ENCODE peak calls at places on chromosomes 1 and 21, in nine cellular contexts. One of them, this sample, is unnamed. For H3K4me1, the result is how much of the 10 kb centered on the place peaks cover.

GRCh38 chr1:150207278-150207971 is 28.5 kb downstream of the ANP32E start:
- DNase-seq in psoas muscle: no peak
- DNase-seq in lung: no peak
- DNase-seq in GM23248: no peak
- DNase-seq in A549: no peak
- DNase-seq in tibial artery: no peak
- DNase-seq in aorta: no peak
- DNase-seq in upper lobe of right lung: no peak
- DNase-seq in gastrocnemius medialis: no peak
- DNase-seq in this sample: no peak

GRCh38 chr1:237709355-237709754 is 181.4 kb downstream of the ZP4 start:
- DNase-seq in psoas muscle: no peak
- DNase-seq in lung: no peak
- DNase-seq in GM23248: no peak
- DNase-seq in A549: no peak
- DNase-seq in tibial artery: no peak
- DNase-seq in aorta: no peak
- DNase-seq in upper lobe of right lung: no peak
- DNase-seq in gastrocnemius medialis: no peak
- DNase-seq in this sample: no peak

GRCh38 chr1:151756291-151756690 is 7.0 kb downstream of the MRPL9 start:
- DNase-seq in psoas muscle: no peak
- DNase-seq in lung: no peak
- DNase-seq in GM23248: peak
- DNase-seq in A549: no peak
- DNase-seq in tibial artery: no peak
- DNase-seq in aorta: no peak
- DNase-seq in upper lobe of right lung: no peak
- DNase-seq in gastrocnemius medialis: no peak
- DNase-seq in this sample: no peak

GRCh38 chr1:65572701-65573421 is 152.4 kb downstream of the LEPR start:
- DNase-seq in psoas muscle: no peak
- DNase-seq in lung: no peak
- DNase-seq in GM23248: no peak
- DNase-seq in A549: no peak
- DNase-seq in tibial artery: no peak
- DNase-seq in aorta: no peak
- DNase-seq in upper lobe of right lung: no peak
- DNase-seq in gastrocnemius medialis: no peak
- DNase-seq in this sample: no peak

GRCh38 chr21:43911015-43911934 is 46.3 kb downstream of the AGPAT3 start:
- DNase-seq in psoas muscle: no peak
- DNase-seq in lung: peak
- DNase-seq in GM23248: no peak
- DNase-seq in A549: no peak
- DNase-seq in tibial artery: no peak
- DNase-seq in aorta: no peak
- DNase-seq in upper lobe of right lung: peak
- DNase-seq in gastrocnemius medialis: no peak
- DNase-seq in this sample: no peak

GRCh38 chr1:35644204-35644603 is 2.9 kb upstream of the PSMB2 start:
- DNase-seq in psoas muscle: no peak
- DNase-seq in lung: no peak
- DNase-seq in GM23248: no peak
- DNase-seq in A549: no peak
- DNase-seq in tibial artery: no peak
- DNase-seq in aorta: no peak
- DNase-seq in upper lobe of right lung: no peak
- DNase-seq in gastrocnemius medialis: no peak
- DNase-seq in this sample: no peak

GRCh38 chr1:71638081-71638766 is 557.4 kb upstream of the ZRANB2 start:
- DNase-seq in psoas muscle: no peak
- DNase-seq in lung: no peak
- DNase-seq in GM23248: peak
- DNase-seq in A549: no peak
- DNase-seq in tibial artery: no peak
- DNase-seq in aorta: no peak
- DNase-seq in upper lobe of right lung: no peak
- DNase-seq in gastrocnemius medialis: no peak
- DNase-seq in this sample: no peak

GRCh38 chr1:68174173-68175113 is 57.9 kb downstream of the WLS start:
- DNase-seq in psoas muscle: peak
- DNase-seq in lung: peak
- DNase-seq in GM23248: peak
- DNase-seq in A549: peak
- DNase-seq in tibial artery: peak
- DNase-seq in aorta: peak
- DNase-seq in upper lobe of right lung: peak
- DNase-seq in gastrocnemius medialis: peak
- DNase-seq in this sample: peak

GRCh38 chr1:156772222-156772621 is 4.9 kb downstream of the PRCC start:
- DNase-seq in psoas muscle: no peak
- DNase-seq in lung: no peak
- DNase-seq in GM23248: no peak
- DNase-seq in A549: no peak
- DNase-seq in tibial artery: no peak
- DNase-seq in aorta: no peak
- DNase-seq in upper lobe of right lung: no peak
- DNase-seq in gastrocnemius medialis: no peak
- DNase-seq in this sample: no peak

GRCh38 chr1:156776942-156777341 is 9.6 kb downstream of the PRCC start:
- DNase-seq in psoas muscle: no peak
- DNase-seq in lung: no peak
- DNase-seq in GM23248: no peak
- DNase-seq in A549: no peak
- DNase-seq in tibial artery: no peak
- DNase-seq in aorta: no peak
- DNase-seq in upper lobe of right lung: no peak
- DNase-seq in gastrocnemius medialis: no peak
- DNase-seq in this sample: no peak

GRCh38 chr1:156775799-156776198 is 8.5 kb downstream of the PRCC start:
- DNase-seq in psoas muscle: no peak
- DNase-seq in lung: no peak
- DNase-seq in GM23248: no peak
- DNase-seq in A549: no peak
- DNase-seq in tibial artery: no peak
- DNase-seq in aorta: no peak
- DNase-seq in upper lobe of right lung: no peak
- DNase-seq in gastrocnemius medialis: no peak
- DNase-seq in this sample: no peak

GRCh38 chr1:156773607-156774006 is 6.3 kb downstream of the PRCC start:
- DNase-seq in psoas muscle: no peak
- DNase-seq in lung: no peak
- DNase-seq in GM23248: peak
- DNase-seq in A549: peak
- DNase-seq in tibial artery: no peak
- DNase-seq in aorta: no peak
- DNase-seq in upper lobe of right lung: no peak
- DNase-seq in gastrocnemius medialis: no peak
- DNase-seq in this sample: no peak

DNA sequence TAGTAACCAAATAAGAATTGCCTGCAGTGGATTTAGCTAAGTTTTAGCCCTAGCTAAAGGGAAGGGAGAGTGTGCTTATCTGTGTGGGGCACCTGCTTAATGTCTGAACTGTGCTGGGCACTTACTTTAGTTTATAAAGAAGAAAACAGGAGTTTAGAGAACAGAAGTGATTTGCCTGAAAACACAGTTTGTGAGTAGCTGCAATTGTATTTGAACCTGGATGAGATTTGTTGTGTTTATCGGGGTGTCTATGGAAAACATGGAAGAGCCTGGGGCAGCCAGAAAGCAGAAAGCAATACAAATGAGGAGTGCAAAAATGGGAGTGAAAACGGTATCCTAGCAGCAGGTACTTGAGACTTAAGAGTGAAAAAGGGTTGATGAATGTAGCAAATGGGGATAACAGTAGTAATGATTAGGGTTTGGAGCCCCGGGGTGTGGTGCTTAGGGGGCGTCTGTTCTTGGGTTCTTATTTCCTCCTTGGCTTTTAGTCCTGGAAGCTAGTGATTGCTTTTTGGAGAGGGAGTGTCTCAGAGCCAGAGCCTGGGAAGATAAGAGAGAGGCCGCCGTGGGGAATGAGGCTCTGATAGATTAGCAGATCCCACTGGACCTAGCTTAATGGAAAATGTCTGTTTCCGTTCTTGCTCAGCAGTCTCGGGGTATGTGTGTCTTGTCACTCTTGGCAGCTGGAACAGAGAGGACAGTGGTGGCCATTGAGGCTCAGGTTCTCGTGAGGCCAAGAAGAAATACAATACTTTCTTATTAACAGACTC is 5.6 kb downstream of the PRCC start:
- DNase-seq in psoas muscle: no peak
- DNase-seq in lung: no peak
- DNase-seq in GM23248: no peak
- DNase-seq in A549: no peak
- DNase-seq in tibial artery: no peak
- DNase-seq in aorta: no peak
- DNase-seq in upper lobe of right lung: no peak
- DNase-seq in gastrocnemius medialis: no peak
- DNase-seq in this sample: no peak
- H3K4me3 ChIP-seq in psoas muscle: no peak
- H3K4me3 ChIP-seq in lung: no peak
- H3K4me3 ChIP-seq in GM23248: no peak
- H3K4me3 ChIP-seq in A549: no peak
- H3K4me3 ChIP-seq in tibial artery: no peak
- H3K4me3 ChIP-seq in aorta: no peak
- H3K4me3 ChIP-seq in upper lobe of right lung: no peak
- H3K4me3 ChIP-seq in gastrocnemius medialis: no peak
- H3K4me3 ChIP-seq in this sample: no peak

GRCh38 chr1:205664399-205665108 is 15.8 kb downstream of the SLC45A3 start:
- DNase-seq in psoas muscle: no peak
- DNase-seq in lung: no peak
- DNase-seq in GM23248: no peak
- DNase-seq in A549: no peak
- DNase-seq in tibial artery: no peak
- DNase-seq in aorta: no peak
- DNase-seq in upper lobe of right lung: no peak
- DNase-seq in gastrocnemius medialis: no peak
- DNase-seq in this sample: no peak
- H3K4me1 ChIP-seq in psoas muscle: under half
- H3K4me1 ChIP-seq in lung: under half
- H3K4me1 ChIP-seq in GM23248: under half
- H3K4me1 ChIP-seq in A549: under half
- H3K4me1 ChIP-seq in tibial artery: under half
- H3K4me1 ChIP-seq in aorta: under half
- H3K4me1 ChIP-seq in upper lobe of right lung: under half
- H3K4me1 ChIP-seq in gastrocnemius medialis: under half
- H3K4me1 ChIP-seq in this sample: under half

DNA sequence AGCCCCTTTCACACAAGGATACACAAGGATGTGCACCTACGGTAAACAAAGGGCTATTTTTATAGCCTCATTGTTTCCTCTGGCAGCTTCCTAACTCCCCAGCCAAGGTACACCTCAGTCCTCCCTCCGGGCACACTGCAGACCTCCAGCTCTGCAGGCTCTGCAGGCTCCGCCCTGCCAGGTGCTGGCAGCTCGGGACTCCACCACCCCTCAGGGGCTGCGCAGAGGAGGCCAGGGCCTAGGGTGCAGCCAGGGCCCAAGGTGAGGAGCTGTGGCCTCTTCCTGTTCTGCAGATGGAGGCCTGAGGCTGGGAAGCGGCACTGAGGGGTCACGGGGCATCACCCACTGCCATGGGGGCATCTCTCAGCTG is 19.8 kb upstream of the CLSTN1 start:
- DNase-seq in psoas muscle: no peak
- DNase-seq in lung: no peak
- DNase-seq in GM23248: no peak
- DNase-seq in A549: no peak
- DNase-seq in tibial artery: no peak
- DNase-seq in aorta: no peak
- DNase-seq in upper lobe of right lung: no peak
- DNase-seq in gastrocnemius medialis: no peak
- DNase-seq in this sample: no peak
- H3K27ac ChIP-seq in psoas muscle: no peak
- H3K27ac ChIP-seq in lung: no peak
- H3K27ac ChIP-seq in GM23248: no peak
- H3K27ac ChIP-seq in A549: no peak
- H3K27ac ChIP-seq in tibial artery: no peak
- H3K27ac ChIP-seq in aorta: no peak
- H3K27ac ChIP-seq in upper lobe of right lung: no peak
- H3K27ac ChIP-seq in gastrocnemius medialis: peak
- H3K27ac ChIP-seq in this sample: no peak

GRCh38 chr1:7669559-7670208 is 101.4 kb upstream of the VAMP3 start:
- DNase-seq in psoas muscle: peak
- DNase-seq in lung: no peak
- DNase-seq in GM23248: peak
- DNase-seq in A549: peak
- DNase-seq in tibial artery: no peak
- DNase-seq in aorta: no peak
- DNase-seq in upper lobe of right lung: peak
- DNase-seq in gastrocnemius medialis: no peak
- DNase-seq in this sample: peak
- H3K4me3 ChIP-seq in psoas muscle: peak
- H3K4me3 ChIP-seq in lung: no peak
- H3K4me3 ChIP-seq in GM23248: no peak
- H3K4me3 ChIP-seq in A549: peak
- H3K4me3 ChIP-seq in tibial artery: no peak
- H3K4me3 ChIP-seq in aorta: no peak
- H3K4me3 ChIP-seq in upper lobe of right lung: no peak
- H3K4me3 ChIP-seq in gastrocnemius medialis: peak
- H3K4me3 ChIP-seq in this sample: no peak